ENCODE peak calls at places on chromosomes 7 and 10, in four cellular contexts. Z is Daoy, T is stomach, J is NCI-H226. Y is an unnamed sample.

GRCh38 chr10:43119416-43120115 is 18.7 kb upstream of the CSGALNACT2 start:
- DNase-seq in Z (no peak), T (no peak), J (no peak), Y (no peak)

GRCh38 chr7:129434172-129434845 is at the start of gene STRIP2:
- DNase-seq in Z (peak), T (peak), J (peak), Y (peak)

GRCh38 chr7:39529582-39529981 is 36.6 kb upstream of the YAE1 start:
- DNase-seq in Z (no peak), T (no peak), J (no peak), Y (no peak)

GRCh38 chr7:29353810-29354209 is 159.2 kb downstream of the CHN2 start:
- DNase-seq in Z (no peak), T (no peak), J (no peak), Y (no peak)

GRCh38 chr10:124152139-124152780 is 58.9 kb upstream of the CHST15 start:
- DNase-seq in Z (peak), T (peak), J (peak), Y (peak)

GRCh38 chr10:13100349-13101294 is 659 bp downstream of the OPTN start:
- DNase-seq in Z (peak), T (peak), J (no peak), Y (peak)

GRCh38 chr7:435518-436366 is 83.9 kb downstream of the PDGFA start:
- DNase-seq in Z (peak), T (peak), J (peak), Y (peak)

GRCh38 chr10:46030091-46030937 is at the start of gene NCOA4:
- DNase-seq in Z (peak), T (peak), J (peak), Y (peak)

GRCh38 chr10:124624875-124625274 is 119.3 kb downstream of the FAM53B start:
- DNase-seq in Z (no peak), T (no peak), J (no peak), Y (no peak)

GRCh38 chr10:132465889-132466519 is 69.0 kb downstream of the PWWP2B start:
- DNase-seq in Z (no peak), T (no peak), J (no peak), Y (no peak)

GRCh38 chr7:8284606-8285005 is 22.6 kb upstream of the ICA1 start:
- DNase-seq in Z (no peak), T (peak), J (peak), Y (peak)

GRCh38 chr7:113710310-113711106 is 208.3 kb downstream of the PPP1R3A start:
- DNase-seq in Z (peak), T (no peak), J (peak), Y (peak)

GRCh38 chr10:20877986-20878979 is 18.8 kb downstream of the NEBL start:
- DNase-seq in Z (peak), T (no peak), J (peak), Y (no peak)

GRCh38 chr7:105638942-105639495 is 57.7 kb upstream of the EFCAB10 start:
- DNase-seq in Z (no peak), T (peak), J (no peak), Y (peak)

GRCh38 chr10:69629897-69630650 is at the start of gene FAM241B:
- DNase-seq in Z (peak), T (peak), J (peak), Y (peak)

GRCh38 chr10:110641256-110641655 is 2.9 kb upstream of the RBM20 start:
- DNase-seq in Z (peak), T (no peak), J (no peak), Y (no peak)

GRCh38 chr7:34430456-34430855 is 227.6 kb upstream of the NPSR1 start:
- DNase-seq in Z (peak), T (no peak), J (peak), Y (no peak)

GRCh38 chr7:130888017-130888371 is 154.0 kb upstream of the KLF14 start:
- DNase-seq in Z (peak), T (no peak), J (no peak), Y (no peak)

GRCh38 chr7:473211-473734 is 46.4 kb downstream of the PDGFA start:
- DNase-seq in Z (no peak), T (peak), J (no peak), Y (no peak)

Y was measured in colonic mucosa.